ENCODE peak calls at places on chromosomes 5 and 9, in five cellular contexts. T, I, M, J and Z are unnamed samples.

GRCh38 chr5:53031695-53032096 is 42.5 kb downstream of the ITGA2 start:
- DNase-seq in I (peak; percentile 75), M (no peak), T (no peak), J (peak; percentile 78), Z (peak; percentile 40)

GRCh38 chr5:127400524-127400923 is 109.9 kb downstream of the MEGF10 start:
- DNase-seq in J (no peak), I (no peak), M (no peak), T (no peak), Z (no peak)

GRCh38 chr5:88551724-88552345 is 283.2 kb upstream of the TMEM161B start:
- DNase-seq in T (no peak), I (no peak), J (no peak), M (no peak), Z (no peak)

GRCh38 chr9:35563791-35564197 is 41.3 kb upstream of the TESK1 start:
- DNase-seq in M (no peak), J (no peak), T (peak; percentile 66), I (no peak), Z (no peak)

GRCh38 chr5:127298623-127299022 is 8.0 kb downstream of the MEGF10 start:
- DNase-seq in M (no peak), I (no peak), T (no peak), J (no peak), Z (no peak)

GRCh38 chr9:70861376-70861775 is 260.0 kb downstream of the TRPM3 start:
- DNase-seq in T (no peak), M (no peak), I (no peak), J (no peak), Z (no peak)

GRCh38 chr9:105901514-105902109 is 207.3 kb downstream of the TMEM38B start:
- DNase-seq in J (peak; percentile 68), T (no peak), I (peak; percentile 7), M (peak; percentile 1), Z (peak; percentile 43)

GRCh38 chr5:73135429-73136276 is 15.3 kb downstream of the TMEM171 start:
- DNase-seq in T (no peak), M (no peak), I (no peak), J (peak; percentile 68), Z (peak; percentile 62)

GRCh38 chr5:54492196-54492595 is 25.4 kb upstream of the SNX18 start:
- DNase-seq in I (no peak), M (no peak), T (no peak), J (no peak), Z (no peak)

GRCh38 chr5:8418049-8418426 is 549.1 kb downstream of the MTRR start:
- DNase-seq in T (no peak), J (no peak), M (no peak), I (no peak), Z (no peak)

GRCh38 chr5:38925154-38925925 is 79.5 kb downstream of the OSMR start:
- DNase-seq in J (no peak), T (no peak), M (peak; percentile 30), I (peak; percentile 25), Z (peak; percentile 18)

GRCh38 chr9:91074866-91075265 is 273.2 kb downstream of the SYK start:
- DNase-seq in M (no peak), J (no peak), T (no peak), I (no peak), Z (no peak)

GRCh38 chr9:108673386-108673785 is 182.4 kb downstream of the ACTL7B start:
- DNase-seq in T (no peak), I (peak; percentile 15), J (peak; percentile 35), M (peak; percentile 48), Z (no peak)

GRCh38 chr9:37760416-37761165 is 7.0 kb downstream of the TRMT10B start:
- DNase-seq in J (peak; percentile 29), T (no peak), I (peak; percentile 39), M (no peak), Z (no peak)

GRCh38 chr5:141780240-141780951 is 97.8 kb downstream of the PCDH1 start:
- DNase-seq in M (no peak), I (no peak), T (no peak), J (no peak), Z (no peak)

GRCh38 chr9:72365525-72366256 is 683 bp upstream of the ZFAND5 start:
- DNase-seq in M (no peak), J (peak; percentile 83), I (peak; percentile 65), T (peak; percentile 92), Z (peak; percentile 61)

GRCh38 chr9:137771580-137771979 is 106.0 kb upstream of the CACNA1B start:
- DNase-seq in M (no peak), J (no peak), T (no peak), I (no peak), Z (no peak)

GRCh38 chr5:124060010-124060409 is 548.0 kb downstream of the CSNK1G3 start:
- DNase-seq in T (no peak), J (no peak), I (no peak), M (no peak), Z (no peak)

GRCh38 chr9:134321571-134321930 is 4.7 kb upstream of the RXRA start:
- DNase-seq in T (peak; percentile 40), M (no peak), J (no peak), I (no peak), Z (no peak)